ENCODE peak calls at places on chromosomes 11 and 22, in four cellular contexts. O, A, T and S are unnamed samples.

GRCh38 chr11:10599388-10600175 is 31.1 kb upstream of the LYVE1 start:
- DNase-seq in O (no peak), A (peak; percentile 68), T (no peak), S (no peak)

GRCh38 chr11:34792143-34792542 is 124.0 kb downstream of the APIP start:
- DNase-seq in O (no peak), A (no peak), T (peak; percentile 44), S (no peak)

GRCh38 chr22:19196841-19197612 is 18.5 kb upstream of the SLC25A1 start:
- DNase-seq in O (no peak), A (no peak), T (no peak), S (no peak)

GRCh38 chr22:41501209-41501608 is 32.3 kb downstream of the ACO2 start:
- DNase-seq in O (no peak), A (peak; percentile 23), T (no peak), S (no peak)

GRCh38 chr11:45657496-45658260 is 7.7 kb downstream of the CHST1 start:
- DNase-seq in O (no peak), A (no peak), T (no peak), S (no peak)

GRCh38 chr11:127259118-127259517 is 258.5 kb upstream of the KIRREL3 start:
- DNase-seq in O (no peak), A (no peak), T (no peak), S (no peak)

GRCh38 chr11:59062602-59063529 is 23.2 kb upstream of the GLYATL1B start:
- DNase-seq in O (no peak), A (no peak), T (no peak), S (no peak)

GRCh38 chr11:122368796-122369195 is 252.8 kb upstream of the BLID start:
- DNase-seq in O (no peak), A (no peak), T (no peak), S (no peak)

GRCh38 chr11:70244698-70245097 is 25.8 kb upstream of the PPFIA1 start:
- DNase-seq in O (no peak), A (no peak), T (no peak), S (no peak)

GRCh38 chr22:50143096-50143495 is 27.4 kb upstream of the PANX2 start:
- DNase-seq in O (no peak), A (no peak), T (no peak), S (no peak)

GRCh38 chr11:75437966-75438659 is 5.1 kb upstream of the KLHL35 start:
- DNase-seq in O (no peak), A (no peak), T (no peak), S (no peak)

DNA sequence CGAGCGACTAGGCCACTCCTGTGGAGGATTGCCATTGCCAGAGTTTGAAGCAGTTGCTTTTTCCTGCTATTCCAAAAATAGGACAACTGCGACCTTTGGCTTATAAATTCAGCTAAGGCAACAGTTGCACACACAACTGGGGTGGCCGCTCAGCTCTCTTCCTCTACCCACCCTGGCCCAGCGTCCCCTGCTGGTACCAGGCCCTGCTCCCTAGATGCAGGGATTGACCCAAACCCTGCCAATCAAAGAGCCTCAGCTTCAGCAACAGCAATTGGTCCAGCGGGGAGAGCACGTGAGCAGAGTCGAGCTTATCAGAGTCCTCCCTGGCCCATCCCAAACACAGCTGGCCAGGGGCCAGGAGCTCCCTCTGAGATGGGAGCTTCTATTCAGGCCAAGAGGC is 22.0 kb upstream of the CABP2 start:
- DNase-seq in O (no peak), A (peak; percentile 45), T (peak; percentile 84), S (no peak)
- TF ChIP-seq TCF7L2 in O (no peak), A (no peak), T (no peak), S (no peak)

GRCh38 chr11:2570841-2571597 is 126.2 kb downstream of the KCNQ1 start:
- DNase-seq in O (no peak), A (no peak), T (no peak), S (no peak)
- TF ChIP-seq TCF7L2 in O (no peak), A (no peak), T (no peak), S (no peak)

GRCh38 chr11:13168281-13168680 is 109.3 kb upstream of the BMAL1 start:
- DNase-seq in O (no peak), A (no peak), T (no peak), S (no peak)

GRCh38 chr11:13174090-13174489 is 103.5 kb upstream of the BMAL1 start:
- DNase-seq in O (no peak), A (no peak), T (no peak), S (no peak)

GRCh38 chr11:13166036-13166435 is 111.6 kb upstream of the BMAL1 start:
- DNase-seq in O (no peak), A (no peak), T (no peak), S (no peak)

DNA sequence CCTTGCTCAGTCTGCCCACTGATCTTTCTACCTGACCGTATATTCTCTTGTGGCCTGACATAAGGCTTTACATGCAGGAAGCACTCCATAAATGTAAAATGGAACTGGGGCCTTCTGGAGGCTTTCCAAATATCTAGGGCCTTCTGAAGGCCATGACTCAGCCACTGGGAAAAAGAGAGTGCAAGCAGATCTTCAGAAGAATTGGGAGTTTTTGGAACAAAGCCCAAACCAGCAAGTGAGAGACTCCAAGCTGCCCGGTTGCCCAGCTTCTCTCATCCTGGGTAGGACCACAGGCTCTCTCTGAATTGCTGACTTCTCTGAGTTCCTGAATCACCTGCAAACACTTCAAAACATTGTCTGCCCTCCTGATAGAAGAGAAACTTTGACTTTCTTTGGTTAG is 107.9 kb upstream of the BMAL1 start:
- DNase-seq in O (peak; percentile 48), A (no peak), T (peak; percentile 18), S (no peak)
- TF ChIP-seq TCF7L2 in O (no peak), A (no peak), T (no peak), S (no peak)

GRCh38 chr11:116773203-116774112 is 671 bp upstream of the BUD13 start:
- DNase-seq in O (no peak), A (no peak), T (no peak), S (no peak)
- TF ChIP-seq TCF7L2 in O (no peak), A (no peak), T (no peak), S (no peak)

DNA sequence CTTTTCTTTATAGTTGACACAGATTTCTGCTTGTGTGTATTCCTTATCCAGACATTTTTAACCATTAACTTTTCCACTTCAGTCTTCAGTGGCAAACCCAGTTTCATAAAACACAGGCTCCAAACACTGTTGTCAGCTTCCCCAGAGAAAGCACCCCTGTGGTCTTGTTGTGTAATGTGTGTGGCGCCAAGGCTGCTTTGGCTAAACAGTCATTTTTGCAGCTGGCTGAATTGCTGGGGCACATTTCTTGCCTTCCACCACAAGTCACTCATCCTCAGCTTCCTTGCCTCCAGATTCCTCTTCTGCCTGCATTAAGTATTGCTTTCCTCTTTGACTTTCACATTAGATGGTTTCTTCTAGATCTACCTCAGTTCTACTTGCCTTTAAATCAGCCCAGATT is 40.5 kb downstream of the ARHGAP1 start:
- DNase-seq in O (no peak), A (no peak), T (no peak), S (no peak)
- TF ChIP-seq TCF7L2 in O (no peak), A (no peak), T (no peak), S (no peak)

GRCh38 chr22:43792905-43793304 is 19.2 kb downstream of the EFCAB6 start:
- DNase-seq in O (no peak), A (no peak), T (no peak), S (no peak)

GRCh38 chr22:43795320-43795719 is 16.8 kb downstream of the EFCAB6 start:
- DNase-seq in O (no peak), A (no peak), T (no peak), S (no peak)

GRCh38 chr22:43783777-43784176 is 28.3 kb downstream of the EFCAB6 start:
- DNase-seq in O (peak; percentile 7), A (peak; percentile 8), T (no peak), S (no peak)

GRCh38 chr22:43789452-43789851 is 22.7 kb downstream of the EFCAB6 start:
- DNase-seq in O (no peak), A (no peak), T (no peak), S (no peak)
- TF ChIP-seq TCF7L2 in O (no peak), A (no peak), T (no peak), S (no peak)